ENCODE peak calls at places on chromosomes 16 and 17, in six cellular contexts. One of them, this sample, is unnamed.

GRCh38 chr17:32482568-32483320 is 4.0 kb upstream of the CDK5R1 start:
- DNase-seq in A549: no peak
- DNase-seq in GM12878: no peak
- DNase-seq in HCT116: no peak
- DNase-seq in endothelial cell of umbilical vein: no peak
- DNase-seq in H1: no peak
- DNase-seq in this sample: no peak

GRCh38 chr17:7308625-7309433 is 1.4 kb downstream of the EIF5A start:
- DNase-seq in A549: peak
- DNase-seq in GM12878: peak
- DNase-seq in HCT116: peak
- DNase-seq in endothelial cell of umbilical vein: peak
- DNase-seq in H1: no peak
- DNase-seq in this sample: peak

GRCh38 chr16:55701442-55702319 is 45.9 kb downstream of the SLC6A2 start:
- DNase-seq in A549: peak
- DNase-seq in GM12878: no peak
- DNase-seq in HCT116: peak
- DNase-seq in endothelial cell of umbilical vein: peak
- DNase-seq in H1: no peak
- DNase-seq in this sample: peak

GRCh38 chr17:61164517-61164916 is 235.1 kb upstream of the TBX2 start:
- DNase-seq in A549: no peak
- DNase-seq in GM12878: no peak
- DNase-seq in HCT116: no peak
- DNase-seq in endothelial cell of umbilical vein: no peak
- DNase-seq in H1: no peak
- DNase-seq in this sample: no peak

GRCh38 chr16:81437860-81438259 is 6.7 kb upstream of the CMIP start:
- DNase-seq in A549: no peak
- DNase-seq in GM12878: no peak
- DNase-seq in HCT116: no peak
- DNase-seq in endothelial cell of umbilical vein: no peak
- DNase-seq in H1: no peak
- DNase-seq in this sample: peak

GRCh38 chr17:28507567-28508195 is 1.5 kb downstream of the FOXN1 start:
- DNase-seq in A549: no peak
- DNase-seq in GM12878: no peak
- DNase-seq in HCT116: no peak
- DNase-seq in endothelial cell of umbilical vein: no peak
- DNase-seq in H1: no peak
- DNase-seq in this sample: no peak

GRCh38 chr17:29682987-29683386 is 60.3 kb upstream of the CORO6 start:
- DNase-seq in A549: no peak
- DNase-seq in GM12878: no peak
- DNase-seq in HCT116: no peak
- DNase-seq in endothelial cell of umbilical vein: peak
- DNase-seq in H1: no peak
- DNase-seq in this sample: no peak

GRCh38 chr17:28928061-28928460 is 23.3 kb downstream of the PHF12 start:
- DNase-seq in A549: no peak
- DNase-seq in GM12878: no peak
- DNase-seq in HCT116: no peak
- DNase-seq in endothelial cell of umbilical vein: no peak
- DNase-seq in H1: no peak
- DNase-seq in this sample: peak

GRCh38 chr17:75755205-75755901 is 9.6 kb downstream of the GALK1 start:
- DNase-seq in A549: peak
- DNase-seq in GM12878: no peak
- DNase-seq in HCT116: no peak
- DNase-seq in endothelial cell of umbilical vein: no peak
- DNase-seq in H1: no peak
- DNase-seq in this sample: no peak

GRCh38 chr16:69647020-69647419 is 79.3 kb downstream of the NQO1 start:
- DNase-seq in A549: no peak
- DNase-seq in GM12878: no peak
- DNase-seq in HCT116: no peak
- DNase-seq in endothelial cell of umbilical vein: no peak
- DNase-seq in H1: no peak
- DNase-seq in this sample: no peak

GRCh38 chr17:82235056-82235774 is 6.4 kb downstream of the SLC16A3 start:
- DNase-seq in A549: no peak
- DNase-seq in GM12878: no peak
- DNase-seq in HCT116: no peak
- DNase-seq in endothelial cell of umbilical vein: no peak
- DNase-seq in H1: no peak
- DNase-seq in this sample: no peak

GRCh38 chr17:36901506-36901905 is 35.8 kb upstream of the LHX1 start:
- DNase-seq in A549: peak
- DNase-seq in GM12878: no peak
- DNase-seq in HCT116: no peak
- DNase-seq in endothelial cell of umbilical vein: no peak
- DNase-seq in H1: peak
- DNase-seq in this sample: no peak

GRCh38 chr17:51764387-51764971 is 394.0 kb downstream of the CA10 start:
- DNase-seq in A549: peak
- DNase-seq in GM12878: peak
- DNase-seq in HCT116: peak
- DNase-seq in endothelial cell of umbilical vein: peak
- DNase-seq in H1: peak
- DNase-seq in this sample: peak

GRCh38 chr17:40577611-40578065 is 12.4 kb upstream of the CCR7 start:
- DNase-seq in A549: no peak
- DNase-seq in GM12878: peak
- DNase-seq in HCT116: no peak
- DNase-seq in endothelial cell of umbilical vein: no peak
- DNase-seq in H1: no peak
- DNase-seq in this sample: no peak

GRCh38 chr17:14201595-14201994 is 35.1 kb downstream of the CDRT15 start:
- DNase-seq in A549: no peak
- DNase-seq in GM12878: no peak
- DNase-seq in HCT116: no peak
- DNase-seq in endothelial cell of umbilical vein: no peak
- DNase-seq in H1: no peak
- DNase-seq in this sample: no peak

GRCh38 chr17:2770129-2770528 is 20.7 kb upstream of the CCDC92B start:
- DNase-seq in A549: no peak
- DNase-seq in GM12878: no peak
- DNase-seq in HCT116: no peak
- DNase-seq in endothelial cell of umbilical vein: no peak
- DNase-seq in H1: no peak
- DNase-seq in this sample: no peak

GRCh38 chr17:22300177-22300576 is 607.9 kb downstream of the KCNJ18 start:
- DNase-seq in A549: no peak
- DNase-seq in GM12878: no peak
- DNase-seq in HCT116: no peak
- DNase-seq in endothelial cell of umbilical vein: no peak
- DNase-seq in H1: no peak
- DNase-seq in this sample: no peak

GRCh38 chr16:90020260-90020837 is 1.1 kb upstream of the DBNDD1 start:
- DNase-seq in A549: no peak
- DNase-seq in GM12878: no peak
- DNase-seq in HCT116: no peak
- DNase-seq in endothelial cell of umbilical vein: no peak
- DNase-seq in H1: no peak
- DNase-seq in this sample: no peak

GRCh38 chr17:71959129-71959528 is 161.7 kb upstream of the SOX9 start:
- DNase-seq in A549: peak
- DNase-seq in GM12878: peak
- DNase-seq in HCT116: peak
- DNase-seq in endothelial cell of umbilical vein: no peak
- DNase-seq in H1: no peak
- DNase-seq in this sample: peak
- TF ChIP-seq CTCF in A549: peak
- TF ChIP-seq CTCF in GM12878: peak
- TF ChIP-seq CTCF in HCT116: peak
- TF ChIP-seq CTCF in endothelial cell of umbilical vein: no peak
- TF ChIP-seq CTCF in H1: peak
- TF ChIP-seq CTCF in this sample: peak

DNA sequence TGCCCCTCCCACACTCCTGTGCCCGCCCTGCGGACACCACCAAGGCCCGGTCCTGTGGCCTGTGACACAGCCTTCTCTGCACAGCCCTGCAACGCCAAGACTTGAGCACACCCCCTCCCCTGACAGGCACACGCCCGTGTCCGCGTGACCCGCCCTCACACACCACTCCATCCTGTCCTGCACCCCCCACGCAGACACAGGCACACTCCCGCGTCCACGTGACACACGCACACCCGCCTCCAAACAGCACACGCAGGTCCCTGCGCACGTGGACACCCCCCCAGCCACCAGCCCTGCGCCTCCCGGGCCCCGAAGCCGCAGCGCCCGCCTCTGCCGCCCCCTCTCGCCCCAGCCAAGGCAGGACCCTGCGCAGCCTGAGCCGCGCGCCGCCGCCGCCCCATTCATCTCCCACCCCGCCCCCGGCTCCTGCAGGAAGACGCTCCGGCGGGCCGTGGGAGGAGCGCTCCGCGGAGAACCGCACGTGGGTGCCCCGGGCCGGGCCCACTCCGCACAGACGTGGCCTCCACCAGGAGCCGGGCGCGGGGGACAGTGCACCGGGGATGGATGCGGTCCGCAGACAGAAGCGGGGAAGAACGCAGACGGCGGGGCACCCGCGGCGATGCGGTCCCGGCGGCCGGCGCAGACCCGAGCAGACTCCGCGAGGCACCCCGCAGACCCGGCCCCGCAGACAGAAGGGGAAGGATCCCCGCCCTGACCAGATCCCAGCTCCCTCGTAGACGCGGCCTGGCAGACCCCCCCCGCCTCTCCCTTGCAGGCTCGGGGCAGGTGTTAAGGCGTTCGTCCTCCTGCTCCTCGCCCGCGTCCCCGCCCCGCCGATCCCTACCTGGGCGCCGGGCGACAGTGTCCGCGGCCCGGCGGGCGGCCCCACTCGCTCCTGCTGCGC is 506 bp downstream of the CAMKK1 start:
- DNase-seq in A549: peak
- DNase-seq in GM12878: no peak
- DNase-seq in HCT116: no peak
- DNase-seq in endothelial cell of umbilical vein: peak
- DNase-seq in H1: no peak
- DNase-seq in this sample: peak
- TF ChIP-seq POLR2A in A549: peak
- TF ChIP-seq POLR2A in GM12878: peak
- TF ChIP-seq POLR2A in HCT116: no peak
- TF ChIP-seq POLR2A in endothelial cell of umbilical vein: no peak
- TF ChIP-seq POLR2A in H1: no peak
- TF ChIP-seq POLR2A in this sample: no peak

GRCh38 chr17:44795421-44795820 is 34.7 kb downstream of the GJC1 start:
- DNase-seq in A549: no peak
- DNase-seq in GM12878: no peak
- DNase-seq in HCT116: no peak
- DNase-seq in endothelial cell of umbilical vein: no peak
- DNase-seq in H1: no peak
- DNase-seq in this sample: no peak

GRCh38 chr17:44793885-44794698 is 35.3 kb downstream of the ADAM11 start:
- DNase-seq in A549: no peak
- DNase-seq in GM12878: no peak
- DNase-seq in HCT116: no peak
- DNase-seq in endothelial cell of umbilical vein: no peak
- DNase-seq in H1: no peak
- DNase-seq in this sample: no peak

GRCh38 chr17:44795928-44796327 is 34.2 kb downstream of the GJC1 start:
- DNase-seq in A549: no peak
- DNase-seq in GM12878: no peak
- DNase-seq in HCT116: no peak
- DNase-seq in endothelial cell of umbilical vein: no peak
- DNase-seq in H1: no peak
- DNase-seq in this sample: no peak

GRCh38 chr17:44796731-44797130 is 33.4 kb downstream of the GJC1 start:
- DNase-seq in A549: no peak
- DNase-seq in GM12878: no peak
- DNase-seq in HCT116: no peak
- DNase-seq in endothelial cell of umbilical vein: no peak
- DNase-seq in H1: no peak
- DNase-seq in this sample: no peak

DNA sequence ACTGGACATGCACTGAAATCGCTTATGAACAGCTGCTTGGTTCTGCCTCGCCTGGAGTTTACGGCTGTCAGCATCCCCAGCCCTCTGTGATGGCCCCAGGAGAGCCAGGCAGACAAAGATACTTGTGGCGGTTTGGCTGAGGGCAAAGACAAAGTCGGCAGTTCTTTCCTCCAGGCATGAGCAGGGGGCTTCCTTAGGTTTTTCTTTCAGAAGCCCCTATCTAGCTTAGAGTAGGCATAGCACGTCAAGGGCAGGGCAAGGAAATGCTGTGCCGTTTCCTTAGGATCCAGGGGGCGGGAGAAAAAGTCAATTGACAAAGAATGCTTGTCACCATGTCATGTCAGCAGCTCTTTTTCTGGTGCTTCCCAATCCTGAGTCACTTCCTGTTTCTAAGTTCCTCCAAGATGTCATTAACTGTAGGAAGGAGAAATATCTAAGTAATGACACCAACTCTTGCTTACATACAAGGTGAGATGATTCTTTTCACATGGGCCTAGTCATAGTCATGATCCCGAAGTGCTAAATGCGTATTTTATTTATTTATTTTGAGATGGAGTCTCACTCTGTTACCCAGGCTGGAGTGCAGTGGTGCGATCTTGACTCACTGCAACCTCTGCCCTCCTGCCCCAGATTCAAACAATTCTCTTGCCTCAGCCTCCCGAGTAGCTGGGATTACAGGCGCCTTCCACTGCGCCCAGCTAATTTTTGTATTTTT is 35.2 kb downstream of the GJC1 start:
- DNase-seq in A549: peak
- DNase-seq in GM12878: no peak
- DNase-seq in HCT116: peak
- DNase-seq in endothelial cell of umbilical vein: peak
- DNase-seq in H1: no peak
- DNase-seq in this sample: peak
- TF ChIP-seq MAX in A549: no peak
- TF ChIP-seq MAX in GM12878: no peak
- TF ChIP-seq MAX in HCT116: no peak
- TF ChIP-seq MAX in endothelial cell of umbilical vein: no peak
- TF ChIP-seq MAX in H1: no peak
- TF ChIP-seq MAX in this sample: no peak

DNA sequence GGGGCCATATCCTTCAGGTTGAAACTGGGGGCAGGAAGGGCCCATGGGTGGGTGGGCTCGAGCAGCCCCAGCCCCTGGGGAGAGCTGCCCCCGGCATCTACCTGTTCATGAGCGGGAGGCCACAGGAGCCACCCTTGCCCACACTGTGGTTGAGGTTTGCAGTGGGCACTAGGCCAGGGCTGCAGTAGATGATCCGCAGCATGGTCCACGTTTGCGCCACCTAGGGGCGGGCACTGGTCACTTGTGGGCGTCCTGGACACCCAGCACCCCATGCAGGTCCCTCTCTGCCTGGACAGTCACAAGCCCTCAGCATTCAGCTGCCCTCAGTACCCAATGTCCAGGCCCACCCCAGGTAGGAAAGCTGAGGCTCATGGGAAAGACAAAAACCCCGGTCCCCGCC is 1.8 kb upstream of the JMJD8 start:
- DNase-seq in A549: peak
- DNase-seq in GM12878: no peak
- DNase-seq in HCT116: no peak
- DNase-seq in endothelial cell of umbilical vein: peak
- DNase-seq in H1: no peak
- DNase-seq in this sample: peak
- TF ChIP-seq CTCF in A549: peak
- TF ChIP-seq CTCF in GM12878: peak
- TF ChIP-seq CTCF in HCT116: peak
- TF ChIP-seq CTCF in endothelial cell of umbilical vein: peak
- TF ChIP-seq CTCF in H1: peak
- TF ChIP-seq CTCF in this sample: peak

This sample was measured in NB4.